ENCODE peak calls at places on chromosomes 4 and X, in seven cellular contexts. One of them, this sample, is unnamed.

GRCh38 chr4:80004319-80004718 is 68.7 kb downstream of the ANTXR2 start:
- DNase-seq in spleen: no peak
- DNase-seq in DND-41: no peak
- DNase-seq in body of pancreas: no peak
- DNase-seq in OCI-LY7: no peak
- DNase-seq in naive thymus-derived CD4-positive, alpha-beta T cell: no peak
- DNase-seq in IMR-90: no peak
- DNase-seq in this sample: no peak

GRCh38 chrX:781216-782211 is 150.9 kb downstream of the SHOX start:
- DNase-seq in OCI-LY7: no peak
- DNase-seq in body of pancreas: no peak
- DNase-seq in DND-41: no peak
- DNase-seq in IMR-90: no peak
- DNase-seq in naive thymus-derived CD4-positive, alpha-beta T cell: no peak
- DNase-seq in spleen: peak; percentile 60
- DNase-seq in this sample: no peak

GRCh38 chr4:73869130-73870055 is at the start of gene CXCL1:
- DNase-seq in IMR-90: no peak
- DNase-seq in DND-41: peak; percentile 6
- DNase-seq in OCI-LY7: no peak
- DNase-seq in body of pancreas: peak; percentile 61
- DNase-seq in spleen: peak; percentile 87
- DNase-seq in naive thymus-derived CD4-positive, alpha-beta T cell: no peak
- DNase-seq in this sample: no peak

GRCh38 chr4:22574880-22575279 is 59.0 kb upstream of the ADGRA3 start:
- DNase-seq in DND-41: no peak
- DNase-seq in body of pancreas: no peak
- DNase-seq in spleen: no peak
- DNase-seq in naive thymus-derived CD4-positive, alpha-beta T cell: no peak
- DNase-seq in IMR-90: no peak
- DNase-seq in OCI-LY7: no peak
- DNase-seq in this sample: no peak

GRCh38 chrX:150148749-150149672 is 210.7 kb upstream of the EOLA2 start:
- DNase-seq in OCI-LY7: no peak
- DNase-seq in body of pancreas: no peak
- DNase-seq in DND-41: no peak
- DNase-seq in naive thymus-derived CD4-positive, alpha-beta T cell: no peak
- DNase-seq in IMR-90: peak; percentile 16
- DNase-seq in spleen: no peak
- DNase-seq in this sample: no peak

GRCh38 chr4:157405070-157405469 is 184.5 kb downstream of the GRIA2 start:
- DNase-seq in naive thymus-derived CD4-positive, alpha-beta T cell: no peak
- DNase-seq in IMR-90: no peak
- DNase-seq in body of pancreas: no peak
- DNase-seq in DND-41: no peak
- DNase-seq in spleen: no peak
- DNase-seq in OCI-LY7: no peak
- DNase-seq in this sample: no peak

GRCh38 chr4:168587326-168588125 is 90.7 kb downstream of the PALLD start:
- DNase-seq in IMR-90: peak; percentile 88
- DNase-seq in DND-41: no peak
- DNase-seq in OCI-LY7: no peak
- DNase-seq in body of pancreas: no peak
- DNase-seq in spleen: no peak
- DNase-seq in naive thymus-derived CD4-positive, alpha-beta T cell: no peak
- DNase-seq in this sample: no peak

GRCh38 chrX:28229217-28229616 is 248.0 kb upstream of the DCAF8L1 start:
- DNase-seq in DND-41: no peak
- DNase-seq in body of pancreas: no peak
- DNase-seq in spleen: no peak
- DNase-seq in naive thymus-derived CD4-positive, alpha-beta T cell: no peak
- DNase-seq in OCI-LY7: no peak
- DNase-seq in IMR-90: no peak
- DNase-seq in this sample: no peak

GRCh38 chrX:6821730-6822129 is 286.8 kb upstream of the VCX3A start:
- DNase-seq in spleen: no peak
- DNase-seq in DND-41: no peak
- DNase-seq in body of pancreas: no peak
- DNase-seq in naive thymus-derived CD4-positive, alpha-beta T cell: no peak
- DNase-seq in IMR-90: no peak
- DNase-seq in OCI-LY7: no peak
- DNase-seq in this sample: no peak

GRCh38 chr4:109433281-109434006 is at the start of gene SEC24B:
- DNase-seq in body of pancreas: peak; percentile 87
- DNase-seq in spleen: peak; percentile 99
- DNase-seq in IMR-90: peak; percentile 62
- DNase-seq in DND-41: peak; percentile 89
- DNase-seq in naive thymus-derived CD4-positive, alpha-beta T cell: peak; percentile 91
- DNase-seq in OCI-LY7: peak; percentile 89
- DNase-seq in this sample: peak; percentile 71

GRCh38 chrX:43664258-43664657 is 8.2 kb downstream of the MAOA start:
- DNase-seq in DND-41: no peak
- DNase-seq in spleen: no peak
- DNase-seq in IMR-90: no peak
- DNase-seq in OCI-LY7: no peak
- DNase-seq in body of pancreas: no peak
- DNase-seq in naive thymus-derived CD4-positive, alpha-beta T cell: no peak
- DNase-seq in this sample: no peak

GRCh38 chr4:186500721-186501304 is 54.6 kb downstream of the MTNR1A start:
- DNase-seq in body of pancreas: no peak
- DNase-seq in OCI-LY7: no peak
- DNase-seq in spleen: no peak
- DNase-seq in IMR-90: peak; percentile 1
- DNase-seq in DND-41: no peak
- DNase-seq in naive thymus-derived CD4-positive, alpha-beta T cell: no peak
- DNase-seq in this sample: no peak

GRCh38 chrX:74421181-74422028 is at the start of gene SLC16A2:
- DNase-seq in spleen: peak; percentile 80
- DNase-seq in DND-41: peak; percentile 77
- DNase-seq in body of pancreas: peak; percentile 74
- DNase-seq in IMR-90: peak; percentile 79
- DNase-seq in naive thymus-derived CD4-positive, alpha-beta T cell: peak; percentile 25
- DNase-seq in OCI-LY7: no peak
- DNase-seq in this sample: peak; percentile 16

GRCh38 chr4:186189656-186190055 is 1.7 kb upstream of the CYP4V2 start:
- DNase-seq in naive thymus-derived CD4-positive, alpha-beta T cell: no peak
- DNase-seq in DND-41: no peak
- DNase-seq in IMR-90: no peak
- DNase-seq in OCI-LY7: peak; percentile 13
- DNase-seq in body of pancreas: no peak
- DNase-seq in spleen: no peak
- DNase-seq in this sample: no peak

GRCh38 chr4:32455231-32455630 is 1735.1 kb downstream of the PCDH7 start:
- DNase-seq in naive thymus-derived CD4-positive, alpha-beta T cell: no peak
- DNase-seq in body of pancreas: no peak
- DNase-seq in spleen: no peak
- DNase-seq in DND-41: no peak
- DNase-seq in OCI-LY7: no peak
- DNase-seq in IMR-90: no peak
- DNase-seq in this sample: no peak

GRCh38 chr4:7938513-7939376 is 916 bp downstream of the AFAP1 start:
- DNase-seq in DND-41: no peak
- DNase-seq in body of pancreas: peak; percentile 41
- DNase-seq in spleen: no peak
- DNase-seq in OCI-LY7: no peak
- DNase-seq in IMR-90: peak; percentile 45
- DNase-seq in naive thymus-derived CD4-positive, alpha-beta T cell: no peak
- DNase-seq in this sample: no peak

GRCh38 chr4:86048426-86048825 is 311.4 kb downstream of the MAPK10 start:
- DNase-seq in IMR-90: peak; percentile 40
- DNase-seq in naive thymus-derived CD4-positive, alpha-beta T cell: no peak
- DNase-seq in spleen: no peak
- DNase-seq in DND-41: no peak
- DNase-seq in OCI-LY7: no peak
- DNase-seq in body of pancreas: no peak
- DNase-seq in this sample: no peak

GRCh38 chrX:96445531-96446065 is 239.0 kb upstream of the DIAPH2 start:
- DNase-seq in spleen: no peak
- DNase-seq in naive thymus-derived CD4-positive, alpha-beta T cell: no peak
- DNase-seq in IMR-90: no peak
- DNase-seq in body of pancreas: no peak
- DNase-seq in DND-41: no peak
- DNase-seq in OCI-LY7: no peak
- DNase-seq in this sample: no peak

GRCh38 chrX:143058096-143058495 is 32.4 kb downstream of the SPANXN4 start:
- DNase-seq in body of pancreas: no peak
- DNase-seq in IMR-90: no peak
- DNase-seq in OCI-LY7: no peak
- DNase-seq in spleen: no peak
- DNase-seq in naive thymus-derived CD4-positive, alpha-beta T cell: no peak
- DNase-seq in DND-41: no peak
- DNase-seq in this sample: no peak

GRCh38 chr4:71231073-71231752 is 107.6 kb upstream of the SLC4A4 start:
- DNase-seq in IMR-90: peak; percentile 59
- DNase-seq in body of pancreas: peak; percentile 89
- DNase-seq in spleen: no peak
- DNase-seq in naive thymus-derived CD4-positive, alpha-beta T cell: no peak
- DNase-seq in DND-41: no peak
- DNase-seq in OCI-LY7: no peak
- DNase-seq in this sample: no peak
- H3K4me3 ChIP-seq in IMR-90: no peak overlapping the region
- H3K4me3 ChIP-seq in body of pancreas: no peak overlapping the region
- H3K4me3 ChIP-seq in spleen: no peak overlapping the region
- H3K4me3 ChIP-seq in naive thymus-derived CD4-positive, alpha-beta T cell: no peak overlapping the region
- H3K4me3 ChIP-seq in DND-41: no peak overlapping the region
- H3K4me3 ChIP-seq in OCI-LY7: no peak overlapping the region
- H3K4me3 ChIP-seq in this sample: no peak overlapping the region

GRCh38 chr4:53703267-53703655 is 112.0 kb upstream of the LNX1 start:
- DNase-seq in naive thymus-derived CD4-positive, alpha-beta T cell: no peak
- DNase-seq in OCI-LY7: no peak
- DNase-seq in spleen: no peak
- DNase-seq in DND-41: no peak
- DNase-seq in body of pancreas: no peak
- DNase-seq in IMR-90: no peak
- DNase-seq in this sample: no peak
- H3K4me3 ChIP-seq in naive thymus-derived CD4-positive, alpha-beta T cell: no peak overlapping the region
- H3K4me3 ChIP-seq in OCI-LY7: peak overlapping the region; percentile 59
- H3K4me3 ChIP-seq in spleen: no peak overlapping the region
- H3K4me3 ChIP-seq in DND-41: no peak overlapping the region
- H3K4me3 ChIP-seq in body of pancreas: no peak overlapping the region
- H3K4me3 ChIP-seq in IMR-90: no peak overlapping the region
- H3K4me3 ChIP-seq in this sample: no peak overlapping the region

GRCh38 chr4:140308366-140309123 is 64.9 kb upstream of the SCOC start:
- DNase-seq in naive thymus-derived CD4-positive, alpha-beta T cell: no peak
- DNase-seq in spleen: no peak
- DNase-seq in DND-41: no peak
- DNase-seq in OCI-LY7: no peak
- DNase-seq in IMR-90: peak; percentile 98
- DNase-seq in body of pancreas: peak; percentile 32
- DNase-seq in this sample: no peak

GRCh38 chr4:140315032-140315826 is 58.2 kb upstream of the SCOC start:
- DNase-seq in spleen: no peak
- DNase-seq in IMR-90: peak; percentile 20
- DNase-seq in body of pancreas: no peak
- DNase-seq in naive thymus-derived CD4-positive, alpha-beta T cell: no peak
- DNase-seq in OCI-LY7: no peak
- DNase-seq in DND-41: no peak
- DNase-seq in this sample: no peak

GRCh38 chr4:140312101-140312500 is 61.3 kb upstream of the SCOC start:
- DNase-seq in spleen: no peak
- DNase-seq in DND-41: no peak
- DNase-seq in IMR-90: no peak
- DNase-seq in naive thymus-derived CD4-positive, alpha-beta T cell: no peak
- DNase-seq in OCI-LY7: no peak
- DNase-seq in body of pancreas: no peak
- DNase-seq in this sample: no peak

GRCh38 chr4:140305053-140305452 is 68.4 kb upstream of the SCOC start:
- DNase-seq in IMR-90: no peak
- DNase-seq in body of pancreas: no peak
- DNase-seq in OCI-LY7: no peak
- DNase-seq in DND-41: no peak
- DNase-seq in spleen: no peak
- DNase-seq in naive thymus-derived CD4-positive, alpha-beta T cell: no peak
- DNase-seq in this sample: no peak

DNA sequence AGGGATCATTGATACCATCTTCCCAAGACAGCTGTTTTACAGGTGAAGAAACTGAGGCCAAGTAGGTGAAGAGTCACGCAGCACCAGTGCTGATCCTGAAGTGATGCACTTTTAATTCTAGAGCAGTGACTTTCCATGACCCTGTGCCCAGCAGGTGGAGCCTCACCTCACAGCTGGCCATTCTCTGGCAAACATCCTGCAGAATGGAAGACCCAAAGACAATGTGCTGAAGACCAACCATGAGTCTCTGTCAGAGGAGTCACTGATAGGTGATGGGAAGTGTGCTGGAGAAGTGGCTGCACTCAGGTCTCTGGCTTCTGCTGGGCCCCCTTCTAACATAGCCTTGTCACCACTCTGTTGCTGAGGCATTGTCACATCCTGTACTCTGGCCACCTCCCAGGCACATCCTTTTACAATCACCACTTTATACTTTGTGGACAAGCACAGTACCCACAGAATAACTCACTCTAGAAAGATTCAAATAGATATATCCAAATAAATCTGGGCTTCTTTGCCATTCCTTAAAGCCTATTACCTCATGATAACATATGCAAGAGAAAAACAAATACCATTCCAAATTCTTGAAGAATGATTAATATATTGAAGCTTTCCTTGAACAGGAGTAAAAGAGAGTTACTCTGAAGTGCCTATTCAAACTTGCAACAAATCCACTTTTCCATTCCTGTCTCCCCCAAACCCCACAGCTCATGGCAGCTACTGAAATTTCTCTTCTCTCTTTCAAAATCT is 64.1 kb upstream of the SCOC start:
- DNase-seq in spleen: no peak
- DNase-seq in naive thymus-derived CD4-positive, alpha-beta T cell: no peak
- DNase-seq in IMR-90: peak; percentile 72
- DNase-seq in OCI-LY7: no peak
- DNase-seq in body of pancreas: no peak
- DNase-seq in DND-41: no peak
- DNase-seq in this sample: no peak
- H3K4me3 ChIP-seq in spleen: no peak overlapping the region
- H3K4me3 ChIP-seq in naive thymus-derived CD4-positive, alpha-beta T cell: no peak overlapping the region
- H3K4me3 ChIP-seq in IMR-90: no peak overlapping the region
- H3K4me3 ChIP-seq in OCI-LY7: no peak overlapping the region
- H3K4me3 ChIP-seq in body of pancreas: no peak overlapping the region
- H3K4me3 ChIP-seq in DND-41: no peak overlapping the region
- H3K4me3 ChIP-seq in this sample: no peak overlapping the region

DNA sequence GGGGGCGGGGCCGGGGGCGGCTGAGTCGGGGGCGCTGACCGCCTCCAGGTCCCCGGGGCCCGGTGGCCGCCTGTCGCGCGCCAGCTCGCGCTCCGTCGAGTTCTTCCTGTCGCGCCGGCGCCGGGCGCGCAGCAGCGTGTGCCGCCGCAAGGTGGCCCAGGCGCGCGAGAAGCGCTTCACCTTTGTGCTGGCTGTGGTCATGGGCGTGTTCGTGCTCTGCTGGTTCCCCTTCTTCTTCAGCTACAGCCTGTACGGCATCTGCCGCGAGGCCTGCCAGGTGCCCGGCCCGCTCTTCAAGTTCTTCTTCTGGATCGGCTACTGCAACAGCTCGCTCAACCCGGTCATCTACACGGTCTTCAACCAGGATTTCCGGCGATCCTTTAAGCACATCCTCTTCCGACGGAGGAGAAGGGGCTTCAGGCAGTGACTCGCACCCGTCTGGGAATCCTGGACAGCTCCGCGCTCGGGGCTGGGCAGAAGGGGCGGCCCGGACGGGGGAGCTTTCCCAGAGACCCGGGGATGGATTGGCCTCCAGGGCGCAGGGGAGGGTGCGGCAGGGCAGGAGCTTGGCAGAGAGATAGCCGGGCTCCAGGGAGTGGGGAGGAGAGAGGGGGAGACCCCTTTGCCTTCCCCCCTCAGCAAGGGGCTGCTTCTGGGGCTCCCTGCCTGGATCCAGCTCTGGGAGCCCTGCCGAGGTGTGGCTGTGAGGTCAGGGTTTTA is 1.5 kb downstream of the ADRA2C start:
- DNase-seq in naive thymus-derived CD4-positive, alpha-beta T cell: no peak
- DNase-seq in IMR-90: no peak
- DNase-seq in DND-41: no peak
- DNase-seq in body of pancreas: peak; percentile 40
- DNase-seq in spleen: no peak
- DNase-seq in OCI-LY7: no peak
- DNase-seq in this sample: no peak
- H3K4me3 ChIP-seq in naive thymus-derived CD4-positive, alpha-beta T cell: no peak overlapping the region
- H3K4me3 ChIP-seq in IMR-90: no peak overlapping the region
- H3K4me3 ChIP-seq in DND-41: no peak overlapping the region
- H3K4me3 ChIP-seq in body of pancreas: no peak overlapping the region
- H3K4me3 ChIP-seq in spleen: no peak overlapping the region
- H3K4me3 ChIP-seq in OCI-LY7: no peak overlapping the region
- H3K4me3 ChIP-seq in this sample: no peak overlapping the region